ENCODE peak calls at places on chromosomes 12 and 14, in five cellular contexts. X is endodermal cell, J is lower lobe of right lung, R is aorta, D is IMR-90. S is an unnamed sample. For H3K36me3, the result is how much of the 10 kb centered on the place peaks cover.

GRCh38 chr12:29889737-29890136 is 106.0 kb upstream of the TMTC1 start:
- DNase-seq in J (no peak), X (peak), D (peak), R (no peak), S (no peak)

GRCh38 chr14:92937229-92937937 is 14.4 kb downstream of the CHGA start:
- DNase-seq in R (no peak), X (no peak), D (no peak), J (no peak), S (no peak)

GRCh38 chr12:7319934-7320333 is 16.1 kb downstream of the ACSM4 start:
- DNase-seq in X (no peak), D (no peak), J (no peak), R (no peak), S (no peak)

GRCh38 chr12:108117163-108117849 is 11.8 kb upstream of the WSCD2 start:
- DNase-seq in D (no peak), R (no peak), J (no peak), X (peak), S (no peak)

GRCh38 chr12:3152892-3153291 is 75.7 kb downstream of the TSPAN9 start:
- DNase-seq in X (no peak), J (no peak), R (no peak), D (no peak), S (no peak)

GRCh38 chr14:69772082-69773017 is 5.4 kb downstream of the SRSF5 start:
- DNase-seq in J (no peak), R (no peak), X (peak), D (no peak), S (no peak)

GRCh38 chr12:2125651-2126050 is 72.9 kb downstream of the CACNA1C start:
- DNase-seq in X (no peak), D (no peak), R (no peak), J (no peak), S (no peak)

GRCh38 chr12:112350593-112351592 is 31.3 kb downstream of the HECTD4 start:
- DNase-seq in X (no peak), R (no peak), J (no peak), D (no peak), S (no peak)

GRCh38 chr12:132356686-132357622 is 27.6 kb upstream of the GALNT9 start:
- DNase-seq in J (peak), R (peak), D (peak), X (peak), S (peak)

GRCh38 chr14:28305938-28306337 is 460.6 kb upstream of the FOXG1 start:
- DNase-seq in R (no peak), X (no peak), D (no peak), J (no peak), S (no peak)

GRCh38 chr12:125981610-125982253 is 916.5 kb downstream of the AACS start:
- DNase-seq in X (no peak), J (no peak), R (no peak), D (no peak), S (no peak)

GRCh38 chr12:114912811-114913210 is 228.8 kb upstream of the TBX3 start:
- DNase-seq in J (no peak), R (no peak), X (no peak), D (no peak), S (no peak)
- H3K4me3 ChIP-seq in J (no peak), R (no peak), X (no peak), D (no peak), S (no peak)

GRCh38 chr12:51699219-51699618 is 108.2 kb downstream of the SCN8A start:
- DNase-seq in X (no peak), R (no peak), D (no peak), J (no peak), S (no peak)
- H3K36me3 ChIP-seq in X (under half), R (under half), D (under half), J (under half), S (under half)

DNA sequence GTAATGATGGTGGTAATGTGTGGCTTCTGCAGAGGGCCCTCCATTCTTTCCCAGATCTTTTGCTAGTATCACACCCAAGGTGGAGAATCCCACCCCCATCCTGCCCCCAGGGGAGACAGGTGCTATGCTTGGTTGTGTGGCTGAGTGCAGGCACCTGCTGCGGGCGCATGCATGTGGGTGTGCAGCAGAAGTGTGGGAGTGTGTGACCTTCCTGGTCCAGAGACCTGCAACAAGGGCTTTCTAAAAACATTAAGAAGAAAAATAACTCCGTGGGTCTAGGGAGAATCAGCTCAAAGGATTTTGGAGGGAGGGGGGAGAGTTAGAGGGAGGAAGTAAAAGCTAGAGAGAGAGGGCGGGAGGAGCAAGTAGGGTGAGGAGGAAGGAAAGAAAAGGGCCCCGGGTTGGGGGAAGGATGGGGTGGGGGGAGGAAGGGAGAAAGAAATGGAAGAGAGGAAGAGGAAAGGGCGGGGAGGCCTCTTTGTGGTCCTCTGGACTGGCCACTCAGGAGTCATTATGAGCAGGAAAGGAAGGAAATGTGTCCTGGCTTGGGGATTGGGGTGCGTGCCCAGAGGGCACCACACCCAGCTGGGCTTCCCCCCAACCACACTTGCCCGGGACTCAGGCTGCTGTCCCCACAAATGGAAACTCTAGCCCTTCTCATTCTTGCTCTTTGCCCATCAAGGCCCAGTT is 3.0 kb upstream of the FIGNL2 start:
- DNase-seq in X (no peak), J (no peak), R (no peak), D (no peak), S (no peak)
- H3K4me3 ChIP-seq in X (no peak), J (no peak), R (no peak), D (no peak), S (no peak)

GRCh38 chr14:65092340-65092739 is 10.0 kb downstream of the MAX start:
- DNase-seq in R (no peak), D (no peak), X (no peak), J (no peak), S (no peak)

GRCh38 chr14:65100905-65101541 is 1.3 kb downstream of the MAX start:
- DNase-seq in D (no peak), X (no peak), R (no peak), J (no peak), S (no peak)

GRCh38 chr14:65098586-65098985 is 3.7 kb downstream of the MAX start:
- DNase-seq in X (no peak), J (no peak), D (peak), R (no peak), S (no peak)

GRCh38 chr14:65095633-65096205 is 6.6 kb downstream of the MAX start:
- DNase-seq in R (peak), J (no peak), D (peak), X (no peak), S (no peak)

DNA sequence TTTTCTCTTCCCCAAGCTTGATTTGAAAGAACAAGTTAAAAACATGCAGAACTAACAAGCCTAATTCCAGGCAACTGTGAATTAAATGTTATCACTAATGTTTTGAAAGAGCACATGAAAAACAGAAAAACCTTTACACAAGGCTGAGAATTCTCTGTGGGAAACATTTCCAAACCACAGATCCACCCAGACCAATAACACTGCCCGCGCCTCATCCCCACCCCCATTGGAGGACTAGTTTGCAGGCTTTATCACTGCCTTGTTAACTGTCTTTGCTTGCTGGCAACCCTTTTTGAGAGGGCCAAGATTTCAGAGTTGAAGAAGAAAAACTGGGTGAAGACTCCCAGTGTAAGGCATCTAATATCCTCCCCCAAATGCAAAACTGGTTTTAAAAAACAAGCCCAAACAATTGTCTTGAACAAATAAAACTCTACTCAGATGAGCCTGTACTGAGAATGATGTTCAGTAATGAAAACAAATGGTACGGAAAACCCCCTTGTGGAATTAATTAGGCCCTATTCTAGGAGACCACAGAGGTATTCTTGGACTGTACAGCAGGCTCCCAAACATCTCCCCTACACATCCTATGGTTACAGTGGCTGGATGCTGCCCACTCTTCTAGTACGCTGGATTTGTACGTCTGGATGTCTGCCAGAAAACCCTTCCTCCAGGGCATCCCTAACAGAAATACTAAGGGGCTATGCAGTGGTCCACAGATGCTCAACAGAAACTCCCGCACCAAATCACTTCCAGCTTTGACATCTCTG is 5.8 kb downstream of the MAX start:
- DNase-seq in J (no peak), D (no peak), R (no peak), X (no peak), S (no peak)
- H3K36me3 ChIP-seq in J (under half), D (under half), R (under half), X (half or more), S (half or more)

GRCh38 chr14:55588259-55588699 is 8.3 kb downstream of the KTN1 start:
- DNase-seq in D (peak), J (no peak), X (no peak), R (no peak), S (no peak)
- H3K4me3 ChIP-seq in D (no peak), J (no peak), X (no peak), R (no peak), S (no peak)

DNA sequence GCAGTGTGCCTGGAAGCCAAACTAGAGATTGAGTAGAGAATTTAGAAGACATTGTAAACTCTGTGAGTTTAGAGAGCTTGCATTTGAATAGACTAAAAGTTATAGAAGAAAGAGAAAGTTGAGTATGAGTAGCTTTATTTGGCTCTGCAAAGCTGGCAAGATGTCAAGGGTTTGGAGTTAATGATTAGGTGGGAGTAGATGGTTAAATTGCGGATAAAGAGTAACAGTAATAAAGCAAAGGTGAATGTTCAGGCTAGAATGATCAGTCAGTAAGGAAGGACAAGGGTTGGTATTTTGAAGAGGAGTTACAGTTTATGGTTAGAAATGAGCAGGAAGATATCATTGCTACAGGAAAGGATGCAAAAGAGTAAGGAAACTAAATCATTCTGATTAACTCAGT is 5.2 kb downstream of the PPM1A start:
- DNase-seq in D (no peak), J (no peak), R (no peak), X (no peak), S (no peak)
- H3K36me3 ChIP-seq in D (under half), J (under half), R (under half), X (under half), S (under half)

DNA sequence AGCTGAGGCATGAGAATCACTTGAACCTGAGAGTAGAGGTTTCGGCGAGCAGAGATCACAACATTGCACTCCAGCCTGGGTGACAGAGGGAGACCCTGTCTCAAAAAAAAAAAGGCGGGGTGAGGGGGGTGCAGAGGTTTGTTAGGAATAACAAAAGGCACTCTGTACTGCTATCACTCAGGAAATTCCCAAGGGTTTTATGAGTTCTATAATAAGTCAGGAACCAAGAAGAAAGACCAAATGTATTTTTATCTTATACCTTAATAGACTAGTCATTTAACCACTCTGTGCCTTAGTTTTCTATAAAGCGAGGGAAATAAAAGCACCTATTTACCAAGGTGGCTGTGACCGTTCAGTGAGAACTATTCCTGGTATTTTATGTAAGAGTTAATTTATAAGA is 319.2 kb downstream of the GPHN start:
- DNase-seq in R (no peak), J (no peak), X (no peak), D (no peak), S (no peak)
- H3K4me3 ChIP-seq in R (no peak), J (no peak), X (no peak), D (no peak), S (no peak)

GRCh38 chr14:39177168-39177545 is 2.1 kb downstream of the PNN start:
- DNase-seq in R (no peak), J (no peak), D (no peak), X (no peak), S (no peak)
- H3K36me3 ChIP-seq in R (under half), J (half or more), D (under half), X (half or more), S (half or more)

DNA sequence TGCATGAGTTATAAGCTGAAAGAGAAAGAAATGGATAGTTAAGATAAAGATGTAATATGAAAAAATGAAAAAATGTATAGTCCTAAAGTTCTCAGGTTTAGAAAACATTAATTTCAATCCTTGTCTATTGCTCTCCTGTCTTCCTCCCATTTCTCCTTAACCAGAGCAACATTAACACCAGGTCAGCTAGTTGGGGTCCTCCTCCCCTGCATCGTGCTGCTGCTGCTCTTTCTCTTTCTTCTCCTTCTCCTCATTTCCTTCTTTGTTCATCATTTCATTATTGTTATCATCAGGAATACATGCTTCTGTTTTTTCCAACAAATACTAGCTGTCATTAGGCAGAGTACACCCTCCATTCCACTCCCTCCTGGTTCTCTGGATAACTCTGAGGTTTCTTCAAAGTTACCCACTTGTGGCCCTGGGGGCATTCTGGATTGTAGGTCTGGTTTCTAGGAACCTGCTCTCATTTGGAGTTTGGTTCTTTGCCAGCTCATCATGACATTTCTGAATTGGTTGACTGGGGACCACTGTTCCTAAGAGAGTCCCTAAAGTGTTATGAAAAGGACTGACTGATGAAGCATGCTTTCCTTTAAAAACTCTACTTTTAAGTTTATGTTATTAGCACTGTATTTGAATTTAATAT is 17.0 kb downstream of the ACSS3 start:
- DNase-seq in R (no peak), X (no peak), J (no peak), D (no peak), S (no peak)
- H3K4me3 ChIP-seq in R (no peak), X (no peak), J (no peak), D (no peak), S (no peak)

GRCh38 chr12:57612711-57613426 is 1.6 kb downstream of the ARHGEF25 start:
- DNase-seq in R (no peak), D (no peak), J (no peak), X (peak), S (no peak)
- H3K36me3 ChIP-seq in R (under half), D (under half), J (under half), X (under half), S (under half)

S was measured in RWPE2.